ENCODE peak calls at places on chromosomes 13 and 19, in ten cellular contexts. M, F, B, X, S, Z, W, C, T and Y are unnamed samples.

GRCh38 chr13:39656325-39656677 is 839 bp downstream of the COG6 start:
- DNase-seq in T (no peak), C (peak), Z (peak), M (no peak), B (no peak), W (no peak), X (no peak), S (no peak), F (no peak), Y (no peak)

GRCh38 chr13:111906816-111907215 is 160.1 kb upstream of the SOX1 start:
- DNase-seq in S (no peak), M (peak), C (no peak), F (no peak), T (no peak), B (peak), Z (no peak), X (no peak), W (no peak), Y (no peak)

GRCh38 chr13:95375706-95376105 is 74.5 kb upstream of the ABCC4 start:
- DNase-seq in Z (no peak), T (no peak), W (no peak), X (no peak), M (no peak), B (no peak), C (no peak), S (no peak), F (no peak), Y (no peak)

GRCh38 chr13:46181799-46182490 is at the start of gene LCP1:
- DNase-seq in C (no peak), S (peak), X (peak), W (no peak), M (no peak), Z (peak), B (no peak), F (no peak), T (no peak), Y (no peak)

GRCh38 chr19:12137541-12137940 is 2.6 kb downstream of the ZNF20 start:
- DNase-seq in B (no peak), X (no peak), Z (no peak), S (no peak), F (no peak), M (no peak), T (no peak), W (no peak), C (no peak), Y (peak)

GRCh38 chr19:39199025-39199424 is 2.3 kb downstream of the NCCRP1 start:
- DNase-seq in X (no peak), T (no peak), Z (no peak), B (peak), S (no peak), C (peak), W (no peak), F (no peak), M (peak), Y (peak)

GRCh38 chr13:41470187-41470586 is 12.8 kb downstream of the RGCC start:
- DNase-seq in T (no peak), Z (no peak), M (no peak), W (no peak), F (no peak), C (no peak), B (no peak), X (no peak), S (no peak), Y (no peak)

GRCh38 chr19:18519962-18520847 is 1.7 kb downstream of the ELL start:
- DNase-seq in M (peak), C (peak), F (no peak), W (peak), X (peak), T (peak), B (peak), Z (peak), S (peak), Y (peak)

GRCh38 chr19:56942749-56943148 is 102.2 kb upstream of the PEG3 start:
- DNase-seq in W (peak), Z (no peak), S (no peak), B (no peak), T (peak), M (peak), F (no peak), X (no peak), C (peak), Y (no peak)

GRCh38 chr13:23185542-23185941 is 4.8 kb downstream of the SGCG start:
- DNase-seq in W (no peak), C (no peak), B (no peak), F (no peak), X (no peak), T (peak), Z (no peak), S (no peak), M (no peak), Y (no peak)

GRCh38 chr19:19039901-19040300 is 6.5 kb downstream of the ARMC6 start:
- DNase-seq in C (no peak), Z (no peak), X (no peak), S (no peak), T (no peak), W (no peak), M (no peak), B (no peak), F (no peak), Y (no peak)

GRCh38 chr13:71780546-71780945 is 86.5 kb downstream of the DACH1 start:
- DNase-seq in M (no peak), T (no peak), W (no peak), Z (no peak), B (no peak), X (no peak), F (no peak), S (no peak), C (no peak), Y (no peak)

GRCh38 chr19:7657047-7657779 is 11.6 kb upstream of the RETN start:
- DNase-seq in M (no peak), T (no peak), X (no peak), C (peak), B (no peak), Z (no peak), S (peak), F (no peak), W (no peak), Y (no peak)

GRCh38 chr13:101706651-101707050 is 254.2 kb downstream of the ITGBL1 start:
- DNase-seq in X (no peak), F (no peak), M (no peak), W (peak), Z (no peak), C (peak), S (peak), T (no peak), B (no peak), Y (peak)

GRCh38 chr19:29806098-29806866 is 5.5 kb upstream of the CCNE1 start:
- DNase-seq in T (peak), W (no peak), M (peak), F (no peak), X (no peak), S (no peak), C (peak), Z (no peak), B (peak), Y (no peak)

GRCh38 chr19:6393982-6394412 is 1.0 kb upstream of the GTF2F1 start:
- DNase-seq in W (no peak), Z (no peak), M (no peak), C (no peak), T (no peak), S (no peak), X (no peak), F (no peak), B (no peak), Y (no peak)

GRCh38 chr13:48318714-48319457 is 15.3 kb downstream of the RB1 start:
- DNase-seq in X (no peak), S (no peak), M (peak), W (no peak), T (no peak), B (no peak), F (no peak), C (no peak), Z (peak), Y (no peak)

GRCh38 chr19:35249848-35250711 is 1.3 kb downstream of the LSR start:
- DNase-seq in S (no peak), T (peak), M (no peak), F (no peak), C (no peak), Z (no peak), W (no peak), X (no peak), B (no peak), Y (no peak)

GRCh38 chr19:47018923-47019322 is 714 bp upstream of the NPAS1 start:
- DNase-seq in C (no peak), Z (no peak), T (no peak), X (no peak), M (no peak), S (no peak), B (no peak), F (no peak), W (no peak), Y (no peak)

GRCh38 chr19:38941979-38942378 is 11.2 kb downstream of the MRPS12 start:
- DNase-seq in F (no peak), C (no peak), B (no peak), S (no peak), M (no peak), Z (no peak), X (no peak), T (no peak), W (no peak), Y (no peak)

GRCh38 chr19:45558399-45558878 is 26.2 kb downstream of the OPA3 start:
- DNase-seq in B (peak), X (peak), S (peak), M (peak), F (no peak), T (peak), C (peak), W (peak), Z (peak), Y (no peak)

GRCh38 chr13:51769455-51770127 is 34.4 kb downstream of the DHRS12 start:
- DNase-seq in Z (no peak), S (no peak), M (peak), F (no peak), B (peak), X (no peak), C (peak), T (no peak), W (no peak), Y (no peak)

GRCh38 chr13:36736119-36736726 is 62.4 kb downstream of the SERTM1 start:
- DNase-seq in F (no peak), C (peak), B (peak), T (peak), S (peak), W (peak), X (peak), M (peak), Z (peak), Y (peak)

GRCh38 chr19:16161848-16162247 is 11.5 kb downstream of the CIB3 start:
- DNase-seq in F (no peak), S (no peak), X (peak), W (no peak), C (peak), M (no peak), Z (no peak), T (no peak), B (no peak), Y (peak)

GRCh38 chr13:67186985-67187569 is 43.1 kb downstream of the PCDH9 start:
- DNase-seq in S (no peak), Z (no peak), X (no peak), W (no peak), M (no peak), T (no peak), C (no peak), F (no peak), B (no peak), Y (no peak)

DNA sequence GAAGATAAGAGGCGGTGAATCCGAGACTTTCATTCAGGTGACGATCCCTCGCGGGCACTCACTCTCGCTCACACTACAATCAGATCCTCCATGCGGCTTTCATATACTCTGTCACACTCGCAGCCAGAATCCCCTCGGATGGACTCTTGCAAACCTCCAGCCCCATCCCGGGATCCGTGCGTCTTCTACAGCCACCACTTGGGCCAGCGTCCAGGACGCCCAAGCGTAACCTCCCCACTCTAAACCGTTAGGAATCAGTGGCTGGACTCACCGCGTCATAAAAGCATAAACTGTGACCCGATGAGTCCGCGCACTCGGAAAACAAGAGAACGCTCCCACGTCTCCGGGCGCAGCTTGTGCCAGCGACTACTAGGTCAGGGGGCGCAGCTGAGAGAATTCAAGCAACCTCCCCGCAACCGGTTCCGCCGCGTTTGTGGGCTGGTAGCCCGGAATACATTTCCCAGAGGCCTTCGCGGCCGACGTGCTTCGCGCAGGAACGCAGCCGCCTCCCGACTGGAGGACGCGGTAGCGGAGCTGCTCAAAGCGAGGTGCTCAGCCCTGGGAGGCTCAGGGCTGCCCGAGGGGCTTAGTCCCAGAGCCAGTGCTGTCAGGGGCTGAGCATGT is 27.6 kb downstream of the ZNF607 start:
- DNase-seq in X (no peak), Z (peak), M (peak), F (peak), B (peak), T (peak), W (peak), C (peak), S (no peak), Y (peak)
- TF ChIP-seq CTCF in X (no peak), Z (no peak), M (no peak), F (no peak), B (no peak), T (no peak), W (no peak), C (no peak), S (no peak), Y (no peak)

GRCh38 chr19:4976412-4977298 is 7.7 kb downstream of the KDM4B start:
- DNase-seq in T (peak), F (peak), W (peak), S (peak), Z (peak), B (peak), M (no peak), C (peak), X (no peak), Y (peak)
- TF ChIP-seq CTCF in T (no peak), F (peak), W (peak), S (peak), Z (no peak), B (peak), M (no peak), C (peak), X (no peak), Y (peak)

GRCh38 chr13:33351324-33351723 is 65.8 kb upstream of the STARD13 start:
- DNase-seq in B (no peak), S (no peak), M (no peak), F (no peak), C (peak), W (no peak), Z (peak), T (no peak), X (peak), Y (peak)
- TF ChIP-seq CTCF in B (no peak), S (no peak), M (peak), F (no peak), C (peak), W (no peak), Z (no peak), T (peak), X (no peak), Y (peak)

GRCh38 chr19:51263808-51264207 is 12.9 kb downstream of the SIGLECL1 start:
- DNase-seq in F (no peak), S (no peak), X (no peak), T (no peak), W (no peak), B (no peak), M (no peak), C (no peak), Z (no peak), Y (no peak)

GRCh38 chr19:51257471-51257870 is 6.6 kb downstream of the SIGLECL1 start:
- DNase-seq in X (no peak), B (no peak), F (no peak), Z (no peak), C (no peak), T (no peak), W (no peak), S (no peak), M (no peak), Y (no peak)

GRCh38 chr19:51258165-51258564 is 7.3 kb downstream of the SIGLECL1 start:
- DNase-seq in M (no peak), Z (no peak), S (peak), W (no peak), X (no peak), F (no peak), T (no peak), B (no peak), C (no peak), Y (no peak)

GRCh38 chr19:51256053-51256682 is 5.3 kb downstream of the SIGLECL1 start:
- DNase-seq in S (no peak), Z (no peak), B (no peak), X (no peak), F (no peak), W (no peak), M (no peak), C (no peak), T (no peak), Y (no peak)

DNA sequence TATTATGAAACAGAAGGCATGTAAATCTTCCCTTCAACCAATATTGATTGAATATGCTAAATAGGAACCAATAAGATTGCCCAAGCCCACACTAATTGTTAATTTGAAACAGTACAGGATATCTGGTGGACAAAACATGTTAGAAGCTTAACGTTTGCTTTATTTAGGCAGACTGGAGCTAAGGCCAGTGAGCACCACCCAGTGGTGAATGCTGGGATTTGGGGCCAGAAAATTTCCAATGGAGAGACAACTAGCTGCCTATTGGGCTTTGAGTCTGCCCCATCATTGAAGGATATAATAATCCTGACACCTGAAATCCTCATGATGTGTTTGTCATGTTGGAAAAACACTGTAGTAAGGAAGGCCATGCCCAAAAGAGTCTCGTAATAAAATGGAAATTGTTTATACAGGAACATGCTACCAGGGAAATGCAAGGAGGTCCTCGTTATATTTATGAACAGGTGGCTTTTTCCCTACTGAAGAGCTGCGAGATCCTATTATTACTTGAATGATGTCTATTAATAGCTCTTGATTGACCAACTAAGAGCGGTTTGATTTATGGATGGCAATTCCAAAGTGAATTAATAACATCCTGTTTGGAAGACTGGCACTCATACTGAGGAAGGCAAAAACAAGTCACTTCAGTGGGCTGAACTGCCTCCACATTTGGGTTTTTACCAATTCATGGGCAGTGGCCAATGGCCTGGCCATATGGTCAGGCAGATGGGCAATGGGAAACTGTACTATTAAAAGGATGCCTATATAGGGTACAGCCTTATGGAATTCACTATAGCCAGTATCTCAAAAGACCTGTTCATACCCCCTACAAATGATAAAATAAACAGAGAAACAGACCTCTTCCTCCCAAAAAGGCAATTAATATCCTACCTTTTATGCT is 8.7 kb downstream of the SIGLECL1 start:
- DNase-seq in S (peak), M (peak), X (peak), W (peak), C (peak), B (peak), Z (peak), F (no peak), T (peak), Y (peak)
- TF ChIP-seq CTCF in S (peak), M (peak), X (peak), W (peak), C (peak), B (peak), Z (no peak), F (no peak), T (peak), Y (peak)

GRCh38 chr19:51258761-51259160 is 7.9 kb downstream of the SIGLECL1 start:
- DNase-seq in F (no peak), W (no peak), X (no peak), M (no peak), C (no peak), Z (no peak), S (no peak), T (no peak), B (no peak), Y (no peak)
- TF ChIP-seq CTCF in F (no peak), W (no peak), X (no peak), M (no peak), C (no peak), Z (no peak), S (no peak), T (no peak), B (no peak), Y (no peak)

GRCh38 chr13:113086031-113086750 is 19.4 kb upstream of the F7 start:
- DNase-seq in B (no peak), Z (no peak), C (no peak), W (no peak), M (no peak), T (no peak), S (no peak), F (no peak), X (no peak), Y (no peak)
- TF ChIP-seq CTCF in B (no peak), Z (no peak), C (peak), W (no peak), M (no peak), T (no peak), S (no peak), F (no peak), X (no peak), Y (peak)

GRCh38 chr19:17183271-17183757 is 31.8 kb upstream of the USE1 start:
- DNase-seq in T (no peak), B (no peak), Z (no peak), W (no peak), M (no peak), C (no peak), F (no peak), S (no peak), X (no peak), Y (no peak)
- TF ChIP-seq CTCF in T (no peak), B (no peak), Z (no peak), W (no peak), M (no peak), C (no peak), F (no peak), S (no peak), X (no peak), Y (no peak)